ENCODE peak calls at places on chromosomes 12 and 14, in six cellular contexts. K is NCI-H460; M is LoVo; J is naive thymus-derived CD8-positive, alpha-beta T cell; A is AG04450; W is T-helper 2 cell treated with Interferon-gamma antibody and Interleukin-4, amounts not matched to agents 5 μg/mL and 100 μg/mL, for 36 hours. E is an unnamed sample.

GRCh38 chr14:74364271-74364880 is 16.1 kb downstream of the VRTN start:
- DNase-seq in K (no peak), M (no peak), J (no peak), A (no peak), W (no peak), E (no peak)

GRCh38 chr12:108455706-108456105 is 59.4 kb upstream of the FICD start:
- DNase-seq in K (no peak), M (no peak), J (no peak), A (no peak), W (no peak), E (no peak)

GRCh38 chr12:94644622-94645021 is 5.7 kb downstream of the TMCC3 start:
- DNase-seq in K (no peak), M (no peak), J (no peak), A (no peak), W (no peak), E (peak)

GRCh38 chr12:57135939-57136338 is 7.7 kb downstream of the LRP1 start:
- DNase-seq in K (no peak), M (no peak), J (no peak), A (no peak), W (no peak), E (peak)

GRCh38 chr14:51653855-51654548 is 2.3 kb downstream of the FRMD6 start:
- DNase-seq in K (no peak), M (no peak), J (no peak), A (no peak), W (no peak), E (no peak)

GRCh38 chr14:103259184-103259583 is 74.9 kb upstream of the EIF5 start:
- DNase-seq in K (no peak), M (no peak), J (no peak), A (no peak), W (no peak), E (no peak)

GRCh38 chr12:120468271-120468845 is 1.2 kb downstream of the SRSF9 start:
- DNase-seq in K (no peak), M (peak), J (no peak), A (no peak), W (peak), E (no peak)

GRCh38 chr12:46371718-46372130 is 849 bp downstream of the SLC38A2 start:
- DNase-seq in K (peak), M (peak), J (no peak), A (no peak), W (no peak), E (peak)

GRCh38 chr12:118336123-118336522 is 36.6 kb downstream of the TAOK3 start:
- DNase-seq in K (no peak), M (no peak), J (no peak), A (no peak), W (no peak), E (no peak)

GRCh38 chr12:40145896-40146295 is 40.0 kb upstream of the SLC2A13 start:
- DNase-seq in K (no peak), M (no peak), J (no peak), A (no peak), W (no peak), E (no peak)

GRCh38 chr12:69479675-69480074 is 9.5 kb downstream of the FRS2 start:
- DNase-seq in K (no peak), M (no peak), J (no peak), A (no peak), W (no peak), E (no peak)

GRCh38 chr12:109677323-109677722 is 36.3 kb upstream of the FAM222A start:
- DNase-seq in K (no peak), M (no peak), J (no peak), A (no peak), W (no peak), E (no peak)

GRCh38 chr12:32446306-32447119 is 47.2 kb downstream of the FGD4 start:
- DNase-seq in K (no peak), M (no peak), J (no peak), A (no peak), W (no peak), E (no peak)

GRCh38 chr12:58567189-58567588 is 353.1 kb downstream of the LRIG3 start:
- DNase-seq in K (no peak), M (no peak), J (no peak), A (no peak), W (no peak), E (no peak)

GRCh38 chr14:103001651-103002396 is 55.5 kb downstream of the CDC42BPB start:
- DNase-seq in K (no peak), M (no peak), J (no peak), A (no peak), W (no peak), E (no peak)

GRCh38 chr12:117649796-117650195 is 288.4 kb upstream of the NOS1 start:
- DNase-seq in K (no peak), M (no peak), J (no peak), A (no peak), W (no peak), E (no peak)

GRCh38 chr14:85596562-85596961 is 66.6 kb downstream of the FLRT2 start:
- DNase-seq in K (no peak), M (no peak), J (no peak), A (no peak), W (no peak), E (no peak)

E was measured in anterior cingulate cortex.